ENCODE peak calls at places on chromosomes 13 and 19, in eight cellular contexts. V is Peyer's patch, B is kidney epithelial cell, X is left ventricle myocardium inferior, O is nephron progenitor cell, J is testis, Z is fibroblast of mammary gland, T is progenitor cell of endocrine pancreas. S is an unnamed sample.

GRCh38 chr19:17329768-17330545 is 4.7 kb downstream of the ANO8 start:
- DNase-seq in V (no peak), B (no peak), X (no peak), O (no peak), J (no peak), Z (no peak), T (no peak), S (no peak)

GRCh38 chr13:110298221-110298565 is 8.8 kb downstream of the COL4A1 start:
- DNase-seq in V (no peak), B (no peak), X (no peak), O (no peak), J (no peak), Z (no peak), T (no peak), S (no peak)

GRCh38 chr19:53909471-53910169 is 542 bp downstream of the CACNG7 start:
- DNase-seq in V (no peak), B (no peak), X (no peak), O (no peak), J (no peak), Z (no peak), T (no peak), S (no peak)

GRCh38 chr13:104597554-104598240 is 1531.5 kb upstream of the SLC10A2 start:
- DNase-seq in V (no peak), B (no peak), X (no peak), O (peak; percentile 20), J (no peak), Z (no peak), T (no peak), S (no peak)

GRCh38 chr19:49391581-49392399 is 3.7 kb downstream of the KASH5 start:
- DNase-seq in V (peak; percentile 93), B (peak; percentile 19), X (peak; percentile 77), O (peak; percentile 77), J (peak; percentile 82), Z (peak; percentile 63), T (peak; percentile 65), S (peak; percentile 89)

GRCh38 chr13:70391678-70392077 is 283.4 kb upstream of the KLHL1 start:
- DNase-seq in V (peak; percentile 72), B (no peak), X (no peak), O (no peak), J (no peak), Z (no peak), T (no peak), S (no peak)

GRCh38 chr19:39555883-39556282 is 15.9 kb upstream of the EID2 start:
- DNase-seq in V (no peak), B (no peak), X (no peak), O (no peak), J (no peak), Z (no peak), T (no peak), S (no peak)

GRCh38 chr13:100565291-100565690 is 23.3 kb downstream of the GGACT start:
- DNase-seq in V (no peak), B (no peak), X (no peak), O (no peak), J (no peak), Z (no peak), T (no peak), S (no peak)

GRCh38 chr19:38335949-38336637 is 463 bp downstream of the CATSPERG start:
- DNase-seq in V (peak; percentile 99), B (peak; percentile 73), X (peak; percentile 96), O (peak; percentile 93), J (peak; percentile 95), Z (peak; percentile 90), T (peak; percentile 82), S (peak; percentile 92)

GRCh38 chr13:30388401-30389283 is 33.7 kb upstream of the UBE2L5 start:
- DNase-seq in V (no peak), B (no peak), X (no peak), O (no peak), J (no peak), Z (peak; percentile 83), T (no peak), S (no peak)

GRCh38 chr13:30305456-30305855 is 1.9 kb downstream of the KATNAL1 start:
- DNase-seq in V (no peak), B (no peak), X (no peak), O (no peak), J (no peak), Z (no peak), T (no peak), S (no peak)

GRCh38 chr13:78680611-78681010 is 21.7 kb upstream of the OBI1 start:
- DNase-seq in V (no peak), B (no peak), X (no peak), O (no peak), J (no peak), Z (no peak), T (no peak), S (no peak)

GRCh38 chr13:31627097-31627496 is 112.2 kb upstream of the RXFP2 start:
- DNase-seq in V (no peak), B (no peak), X (no peak), O (no peak), J (no peak), Z (peak; percentile 78), T (no peak), S (no peak)

DNA sequence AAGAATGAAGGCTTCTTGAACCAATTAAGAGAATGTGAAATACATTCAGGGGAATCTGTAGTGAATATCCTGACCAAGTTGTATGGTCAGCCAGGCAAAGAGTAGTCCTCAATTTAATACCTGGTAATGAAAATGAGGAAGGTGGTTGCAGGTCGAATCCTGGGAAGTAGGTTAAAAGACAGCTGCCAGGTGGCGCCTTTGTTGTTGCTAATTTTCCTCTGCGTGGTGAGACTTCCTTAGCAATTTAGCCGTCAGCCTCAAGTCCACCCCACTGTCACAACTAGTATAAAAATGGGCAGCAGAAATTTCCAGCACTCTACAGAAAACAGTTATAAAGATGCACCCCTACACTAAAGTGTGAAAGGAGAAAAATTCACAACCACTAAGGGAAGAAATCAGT is 235.7 kb downstream of the NHLRC3 start:
- DNase-seq in V (no peak), B (no peak), X (no peak), O (no peak), J (no peak), Z (no peak), T (no peak), S (peak; percentile 9)
- TF ChIP-seq CTCF in V (no peak), B (peak; percentile 29), X (peak; percentile 46), O (no peak), J (no peak), Z (no peak), T (no peak), S (no peak)

GRCh38 chr13:26707122-26708006 is 53.2 kb downstream of the GPR12 start:
- DNase-seq in V (no peak), B (no peak), X (no peak), O (peak; percentile 47), J (peak; percentile 73), Z (peak; percentile 57), T (no peak), S (peak; percentile 42)
- TF ChIP-seq CTCF in V (no peak), B (peak; percentile 71), X (peak; percentile 80), O (peak; percentile 59), J (peak; percentile 53), Z (peak; percentile 67), T (peak; percentile 73), S (no peak)

GRCh38 chr13:59750860-59751259 is 412.9 kb downstream of the DIAPH3 start:
- DNase-seq in V (no peak), B (peak; percentile 28), X (no peak), O (peak; percentile 59), J (peak; percentile 52), Z (peak; percentile 37), T (peak; percentile 27), S (no peak)
- TF ChIP-seq CTCF in V (no peak), B (peak; percentile 8), X (no peak), O (no peak), J (no peak), Z (no peak), T (no peak), S (no peak)

GRCh38 chr19:55385236-55385748 is 440 bp upstream of the RPL28 start:
- DNase-seq in V (peak; percentile 99), B (peak; percentile 90), X (peak; percentile 97), O (peak; percentile 98), J (peak; percentile 98), Z (peak; percentile 95), T (peak; percentile 90), S (peak; percentile 97)

GRCh38 chr19:55383789-55384575 is at the start of gene TMEM238:
- DNase-seq in V (peak; percentile 81), B (no peak), X (peak; percentile 46), O (peak; percentile 72), J (peak; percentile 67), Z (peak; percentile 64), T (peak; percentile 62), S (peak; percentile 90)

GRCh38 chr19:55386515-55386947 is 799 bp downstream of the RPL28 start:
- DNase-seq in V (no peak), B (no peak), X (no peak), O (no peak), J (no peak), Z (no peak), T (no peak), S (no peak)

GRCh38 chr19:55384576-55385235 is 614 bp upstream of the TMEM238 start:
- DNase-seq in V (no peak), B (no peak), X (no peak), O (no peak), J (peak; percentile 42), Z (no peak), T (no peak), S (no peak)

DNA sequence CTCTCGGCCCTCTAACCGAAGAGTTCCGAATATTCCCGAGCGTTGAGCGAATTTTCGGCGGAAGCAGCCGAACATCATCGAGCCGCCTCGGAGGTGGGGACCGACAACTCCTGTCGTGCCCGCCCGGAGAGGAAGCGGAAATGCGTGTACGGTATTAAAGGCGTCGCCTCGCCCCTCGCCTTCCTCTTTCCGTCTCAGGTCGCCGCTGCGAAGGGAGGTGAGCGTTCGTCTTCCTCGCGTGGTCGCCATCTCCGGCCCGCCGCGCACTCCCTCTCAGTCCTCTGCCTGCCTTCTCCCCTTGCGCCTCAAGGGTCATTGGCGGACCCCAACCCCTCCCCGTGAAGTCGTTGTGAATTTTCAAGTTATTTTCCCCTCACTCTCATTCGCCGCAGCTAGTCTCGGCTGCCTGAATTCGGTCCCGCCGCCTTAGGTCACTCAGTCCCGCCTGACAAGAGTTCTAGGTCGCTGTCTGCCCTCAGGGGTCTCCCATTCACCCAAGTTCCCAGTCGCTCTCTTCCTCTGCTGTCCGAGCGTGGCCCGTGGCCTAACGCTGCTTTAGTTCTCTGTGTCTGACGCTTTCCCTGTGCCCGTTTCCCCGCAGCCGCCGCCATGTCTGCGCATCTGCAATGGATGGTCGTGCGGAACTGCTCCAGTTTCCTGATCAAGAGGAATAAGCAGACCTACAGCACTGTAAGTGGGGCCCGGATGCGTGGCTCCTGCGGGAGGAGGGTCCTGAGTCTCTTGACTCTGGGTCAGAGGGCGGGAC is at the start of gene RPL28:
- DNase-seq in V (peak; percentile 99), B (peak; percentile 78), X (peak; percentile 97), O (peak; percentile 97), J (peak; percentile 99), Z (peak; percentile 97), T (peak; percentile 98), S (peak; percentile 96)
- TF ChIP-seq CTCF in V (no peak), B (no peak), X (no peak), O (no peak), J (no peak), Z (no peak), T (no peak), S (no peak)

DNA sequence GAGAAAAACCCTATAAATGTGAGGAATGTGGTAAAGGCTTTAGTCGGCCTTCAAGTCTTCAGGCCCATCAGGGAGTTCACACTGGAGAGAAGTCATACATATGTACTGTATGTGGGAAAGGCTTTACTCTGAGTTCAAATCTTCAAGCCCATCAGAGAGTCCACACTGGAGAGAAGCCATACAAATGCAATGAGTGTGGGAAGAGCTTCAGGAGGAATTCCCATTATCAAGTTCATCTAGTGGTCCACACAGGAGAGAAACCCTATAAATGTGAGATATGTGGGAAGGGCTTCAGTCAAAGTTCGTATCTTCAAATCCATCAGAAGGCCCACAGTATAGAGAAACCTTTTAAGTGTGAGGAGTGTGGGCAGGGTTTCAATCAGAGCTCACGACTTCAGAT is 11.7 kb downstream of the ZNF226 start:
- DNase-seq in V (no peak), B (no peak), X (no peak), O (no peak), J (no peak), Z (peak; percentile 27), T (no peak), S (no peak)
- TF ChIP-seq CTCF in V (no peak), B (no peak), X (no peak), O (no peak), J (no peak), Z (no peak), T (no peak), S (no peak)